ENCODE peak calls at places on chromosomes 1 and 21, in eight cellular contexts. Y is NCI-H2107; W is hypothalamus; Z is Daoy; K is activated T-cell treated with anti-CD3 and anti-CD28 coated beads for 1 hour; R is fibroblast of villous mesenchyme; Q is stimulated activated CD8-positive, alpha-beta memory T cell treated with anti-CD3 and anti-CD28 coated beads, Interleukin-15, amount 100 ng/mL, for 1 hour; D is osteocyte. G is an unnamed sample.

GRCh38 chr1:1179339-1179982 is 5.8 kb downstream of the TTLL10 start:
- DNase-seq in R (no peak), D (no peak), W (no peak), Z (no peak), Q (no peak), Y (no peak), K (no peak), G (no peak)

GRCh38 chr1:247639381-247639981 is 34.1 kb downstream of the OR2G3 start:
- DNase-seq in Q (no peak), D (peak), Z (peak), Y (no peak), W (no peak), R (peak), K (no peak), G (no peak)

GRCh38 chr1:77143529-77144121 is 75.6 kb downstream of the PIGK start:
- DNase-seq in K (no peak), Z (no peak), Q (no peak), D (no peak), W (no peak), Y (no peak), R (peak), G (no peak)

GRCh38 chr1:85200870-85201339 is at the start of gene SYDE2:
- DNase-seq in R (peak), K (peak), W (peak), Z (peak), Q (peak), Y (peak), D (peak), G (no peak)

GRCh38 chr1:234564035-234565029 is 45.6 kb downstream of the IRF2BP2 start:
- DNase-seq in Y (no peak), W (no peak), D (peak), R (peak), Z (peak), Q (no peak), K (no peak), G (no peak)

GRCh38 chr21:43653626-43654025 is 5.7 kb downstream of the HSF2BP start:
- DNase-seq in Q (no peak), D (no peak), Z (no peak), R (no peak), Y (no peak), K (no peak), W (no peak), G (no peak)

GRCh38 chr1:190737191-190737590 is 259.5 kb upstream of the BRINP3 start:
- DNase-seq in D (no peak), Z (no peak), W (no peak), Q (no peak), R (no peak), K (no peak), Y (no peak), G (no peak)

GRCh38 chr1:3065797-3066196 is 3.2 kb upstream of the PRDM16 start:
- DNase-seq in W (no peak), K (no peak), Y (no peak), R (no peak), D (no peak), Z (no peak), Q (no peak), G (no peak)

GRCh38 chr1:119688810-119689209 is 22.9 kb upstream of the PHGDH start:
- DNase-seq in D (no peak), Q (no peak), W (no peak), K (no peak), Y (no peak), Z (no peak), R (no peak), G (no peak)

GRCh38 chr1:172837816-172838680 is 179.1 kb downstream of the FASLG start:
- DNase-seq in K (no peak), D (no peak), Y (no peak), Z (peak), Q (no peak), R (peak), W (no peak), G (no peak)

GRCh38 chr1:3283849-3284248 is 170.6 kb upstream of the ARHGEF16 start:
- DNase-seq in W (peak), Q (no peak), Z (peak), K (no peak), Y (no peak), R (no peak), D (no peak), G (no peak)

GRCh38 chr1:225823811-225824261 is 13.9 kb downstream of the EPHX1 start:
- DNase-seq in K (no peak), W (no peak), R (no peak), D (no peak), Z (no peak), Q (no peak), Y (no peak), G (no peak)

GRCh38 chr1:220313576-220313975 is 41.3 kb upstream of the RAB3GAP2 start:
- DNase-seq in K (no peak), Q (no peak), R (no peak), W (no peak), D (no peak), Z (no peak), Y (no peak), G (no peak)

GRCh38 chr1:218079379-218079778 is 205.7 kb upstream of the RRP15 start:
- DNase-seq in Q (no peak), K (no peak), Y (no peak), W (no peak), R (no peak), Z (no peak), D (no peak), G (no peak)